ENCODE peak calls at places on chromosome 22, in six cellular contexts. One of them, this sample, is unnamed.

GRCh38 chr22:19568337-19569311 is 44.4 kb upstream of the CLDN5 start:
- DNase-seq in C1 segment of cervical spinal cord: no peak
- DNase-seq in GDM1: no peak
- DNase-seq in iPS-NIHi11: no peak
- DNase-seq in GM19239: no peak
- DNase-seq in GM23338: no peak
- DNase-seq in this sample: no peak

GRCh38 chr22:44628856-44629255 is 73.1 kb upstream of the PRR5 start:
- DNase-seq in C1 segment of cervical spinal cord: no peak
- DNase-seq in iPS-NIHi11: no peak
- DNase-seq in GM19239: no peak
- DNase-seq in GDM1: no peak
- DNase-seq in GM23338: no peak
- DNase-seq in this sample: no peak

GRCh38 chr22:37675930-37676571 is 615 bp downstream of the LGALS1 start:
- DNase-seq in GM23338: peak; percentile 26
- DNase-seq in GM19239: no peak
- DNase-seq in iPS-NIHi11: no peak
- DNase-seq in GDM1: no peak
- DNase-seq in C1 segment of cervical spinal cord: peak; percentile 61
- DNase-seq in this sample: no peak

GRCh38 chr22:37098976-37099577 is 10.4 kb downstream of the TMPRSS6 start:
- DNase-seq in GM19239: no peak
- DNase-seq in iPS-NIHi11: peak; percentile 73
- DNase-seq in C1 segment of cervical spinal cord: no peak
- DNase-seq in GM23338: peak; percentile 62
- DNase-seq in GDM1: no peak
- DNase-seq in this sample: no peak

GRCh38 chr22:28148816-28149465 is 229.9 kb upstream of the PITPNB start:
- DNase-seq in GM19239: no peak
- DNase-seq in C1 segment of cervical spinal cord: no peak
- DNase-seq in GDM1: no peak
- DNase-seq in iPS-NIHi11: no peak
- DNase-seq in GM23338: no peak
- DNase-seq in this sample: no peak

GRCh38 chr22:35617137-35617755 is at the start of gene MB:
- DNase-seq in GDM1: no peak
- DNase-seq in GM23338: no peak
- DNase-seq in GM19239: no peak
- DNase-seq in C1 segment of cervical spinal cord: no peak
- DNase-seq in iPS-NIHi11: no peak
- DNase-seq in this sample: no peak

GRCh38 chr22:29306175-29306829 is at the start of gene GAS2L1:
- DNase-seq in GDM1: peak; percentile 60
- DNase-seq in iPS-NIHi11: peak; percentile 82
- DNase-seq in GM19239: no peak
- DNase-seq in GM23338: peak; percentile 80
- DNase-seq in C1 segment of cervical spinal cord: peak; percentile 77
- DNase-seq in this sample: no peak

GRCh38 chr22:35900483-35901168 is 128.0 kb downstream of the RBFOX2 start:
- DNase-seq in GDM1: no peak
- DNase-seq in C1 segment of cervical spinal cord: no peak
- DNase-seq in GM19239: no peak
- DNase-seq in iPS-NIHi11: no peak
- DNase-seq in GM23338: peak; percentile 37
- DNase-seq in this sample: no peak

GRCh38 chr22:50012201-50013181 is at the start of gene IL17REL:
- DNase-seq in iPS-NIHi11: peak; percentile 54
- DNase-seq in C1 segment of cervical spinal cord: no peak
- DNase-seq in GM23338: no peak
- DNase-seq in GM19239: no peak
- DNase-seq in GDM1: no peak
- DNase-seq in this sample: no peak

GRCh38 chr22:43925433-43926348 is 2.1 kb downstream of the PNPLA3 start:
- DNase-seq in GDM1: no peak
- DNase-seq in iPS-NIHi11: peak; percentile 74
- DNase-seq in C1 segment of cervical spinal cord: no peak
- DNase-seq in GM19239: no peak
- DNase-seq in GM23338: peak; percentile 35
- DNase-seq in this sample: no peak

GRCh38 chr22:47446821-47447810 is 684.7 kb downstream of the TBC1D22A start:
- DNase-seq in C1 segment of cervical spinal cord: no peak
- DNase-seq in iPS-NIHi11: no peak
- DNase-seq in GDM1: no peak
- DNase-seq in GM23338: no peak
- DNase-seq in GM19239: no peak
- DNase-seq in this sample: no peak

GRCh38 chr22:44337658-44338004 is 24.9 kb upstream of the SHISAL1 start:
- DNase-seq in GM19239: no peak
- DNase-seq in GDM1: no peak
- DNase-seq in GM23338: peak; percentile 60
- DNase-seq in C1 segment of cervical spinal cord: no peak
- DNase-seq in iPS-NIHi11: peak; percentile 56
- DNase-seq in this sample: no peak

GRCh38 chr22:24482998-24483397 is 12.1 kb upstream of the UPB1 start:
- DNase-seq in GM19239: no peak
- DNase-seq in GDM1: no peak
- DNase-seq in iPS-NIHi11: no peak
- DNase-seq in GM23338: no peak
- DNase-seq in C1 segment of cervical spinal cord: no peak
- DNase-seq in this sample: no peak

GRCh38 chr22:26318975-26319374 is 110.1 kb upstream of the ASPHD2 start:
- DNase-seq in GM23338: peak; percentile 83
- DNase-seq in GDM1: no peak
- DNase-seq in GM19239: no peak
- DNase-seq in C1 segment of cervical spinal cord: no peak
- DNase-seq in iPS-NIHi11: peak; percentile 47
- DNase-seq in this sample: no peak

GRCh38 chr22:29702025-29702930 is 17.5 kb upstream of the CABP7 start:
- DNase-seq in C1 segment of cervical spinal cord: peak; percentile 64
- DNase-seq in GM19239: no peak
- DNase-seq in GM23338: no peak
- DNase-seq in GDM1: no peak
- DNase-seq in iPS-NIHi11: no peak
- DNase-seq in this sample: no peak

GRCh38 chr22:36936362-36937116 is 23.1 kb downstream of the CSF2RB start:
- DNase-seq in GDM1: no peak
- DNase-seq in GM19239: no peak
- DNase-seq in C1 segment of cervical spinal cord: no peak
- DNase-seq in iPS-NIHi11: no peak
- DNase-seq in GM23338: no peak
- DNase-seq in this sample: no peak

GRCh38 chr22:44710474-44711235 is 8.7 kb downstream of the PRR5 start:
- DNase-seq in GM23338: no peak
- DNase-seq in iPS-NIHi11: no peak
- DNase-seq in GDM1: no peak
- DNase-seq in C1 segment of cervical spinal cord: no peak
- DNase-seq in GM19239: peak; percentile 62
- DNase-seq in this sample: no peak

GRCh38 chr22:45554040-45554406 is 51.3 kb downstream of the FBLN1 start:
- DNase-seq in C1 segment of cervical spinal cord: no peak
- DNase-seq in GM19239: no peak
- DNase-seq in iPS-NIHi11: no peak
- DNase-seq in GDM1: no peak
- DNase-seq in GM23338: no peak
- DNase-seq in this sample: no peak

GRCh38 chr22:17243524-17243923 is 24.3 kb upstream of the ADA2 start:
- DNase-seq in GM23338: no peak
- DNase-seq in GM19239: peak; percentile 55
- DNase-seq in GDM1: no peak
- DNase-seq in C1 segment of cervical spinal cord: no peak
- DNase-seq in iPS-NIHi11: no peak
- DNase-seq in this sample: no peak

This sample was measured in GM18507.